ENCODE peak calls at places on chromosomes 6 and 20, in eight cellular contexts. C is hepatocyte, N is MCF 10A, B is cardiac muscle cell, T is left ventricle myocardium superior, S is cardiac fibroblast, Z is keratinocyte, E is hypothalamus. F is an unnamed sample.

GRCh38 chr20:40993794-40994540 is 34.7 kb upstream of the TOP1 start:
- DNase-seq in C (no peak), N (no peak), B (no peak), T (no peak), S (peak), Z (no peak), E (no peak), F (peak)

GRCh38 chr6:76684881-76685280 is 612.4 kb upstream of the IMPG1 start:
- DNase-seq in C (peak), N (no peak), B (peak), T (no peak), S (no peak), Z (no peak), E (no peak), F (peak)

GRCh38 chr20:38935285-38935684 is 9.1 kb downstream of the FAM83D start:
- DNase-seq in C (no peak), N (peak), B (peak), T (no peak), S (peak), Z (no peak), E (no peak), F (no peak)

GRCh38 chr20:33578510-33578909 is 83.6 kb upstream of the C20orf144 start:
- DNase-seq in C (peak), N (no peak), B (peak), T (no peak), S (peak), Z (no peak), E (no peak), F (no peak)

GRCh38 chr6:7085911-7086310 is 21.9 kb upstream of the RREB1 start:
- DNase-seq in C (no peak), N (peak), B (peak), T (peak), S (peak), Z (no peak), E (no peak), F (peak)

GRCh38 chr20:4150095-4150492 is 134.7 kb upstream of the RNF24 start:
- DNase-seq in C (peak), N (no peak), B (peak), T (no peak), S (peak), Z (no peak), E (no peak), F (no peak)

GRCh38 chr6:42694586-42694985 is 27.8 kb downstream of the PRPH2 start:
- DNase-seq in C (no peak), N (no peak), B (peak), T (no peak), S (peak), Z (no peak), E (no peak), F (no peak)

GRCh38 chr6:161342039-161342438 is 68.2 kb upstream of the AGPAT4 start:
- DNase-seq in C (no peak), N (no peak), B (no peak), T (no peak), S (no peak), Z (no peak), E (no peak), F (no peak)

GRCh38 chr6:70954750-70955149 is 2.1 kb downstream of the B3GAT2 start:
- DNase-seq in C (no peak), N (no peak), B (no peak), T (no peak), S (no peak), Z (no peak), E (no peak), F (peak)

GRCh38 chr6:43495409-43495941 is 14.7 kb downstream of the LRRC73 start:
- DNase-seq in C (no peak), N (peak), B (no peak), T (no peak), S (no peak), Z (no peak), E (no peak), F (peak)

F was measured in DMS53.